ENCODE peak calls at places on chromosomes 6 and 20, in six cellular contexts. Q, H, M, O, V and E are unnamed samples. For H3K9me3, the result is how much of the 10 kb centered on the place peaks cover.

GRCh38 chr6:2531426-2532208 is 219.1 kb downstream of the MYLK4 start:
- DNase-seq in Q (no peak), H (no peak), M (no peak), O (no peak), V (no peak), E (no peak)

GRCh38 chr6:121848523-121849255 is 413.2 kb downstream of the GJA1 start:
- DNase-seq in Q (no peak), H (no peak), M (no peak), O (no peak), V (no peak), E (no peak)

GRCh38 chr6:170253226-170253909 is 37.5 kb downstream of the DLL1 start:
- DNase-seq in Q (peak), H (no peak), M (peak), O (peak), V (no peak), E (no peak)

GRCh38 chr6:16735014-16735413 is 26.2 kb downstream of the ATXN1 start:
- DNase-seq in Q (no peak), H (no peak), M (no peak), O (no peak), V (no peak), E (no peak)

GRCh38 chr6:141548969-141549368 is 583.8 kb upstream of the GJE1 start:
- DNase-seq in Q (no peak), H (no peak), M (no peak), O (no peak), V (no peak), E (no peak)

GRCh38 chr6:75305573-75305972 is 21.0 kb upstream of the TMEM30A start:
- DNase-seq in Q (no peak), H (no peak), M (no peak), O (no peak), V (no peak), E (no peak)

GRCh38 chr6:96878101-96878500 is 19.6 kb downstream of the NDUFAF4 start:
- DNase-seq in Q (no peak), H (no peak), M (no peak), O (no peak), V (no peak), E (no peak)

GRCh38 chr20:64256282-64256947 is 867 bp downstream of the PCMTD2 start:
- DNase-seq in Q (no peak), H (no peak), M (no peak), O (no peak), V (no peak), E (no peak)

GRCh38 chr20:4243071-4243470 is 227.7 kb upstream of the RNF24 start:
- DNase-seq in Q (no peak), H (no peak), M (no peak), O (no peak), V (no peak), E (no peak)

GRCh38 chr6:167570460-167571400 is 245.8 kb downstream of the TTLL2 start:
- DNase-seq in Q (no peak), H (peak), M (peak), O (no peak), V (no peak), E (no peak)
- H3K9me3 ChIP-seq in Q (under half), H (under half), M (under half), O (under half), V (under half), E (under half)

GRCh38 chr6:42113929-42114636 is 28.3 kb downstream of the C6orf132 start:
- DNase-seq in Q (no peak), H (peak), M (no peak), O (no peak), V (no peak), E (no peak)
- TF ChIP-seq POLR2A in Q (no peak), H (peak), M (no peak), O (no peak), V (no peak), E (no peak)

GRCh38 chr20:10699506-10699905 is 25.7 kb upstream of the JAG1 start:
- DNase-seq in Q (no peak), H (no peak), M (no peak), O (no peak), V (no peak), E (no peak)

GRCh38 chr20:10699941-10700340 is 26.1 kb upstream of the JAG1 start:
- DNase-seq in Q (no peak), H (no peak), M (no peak), O (no peak), V (no peak), E (no peak)

GRCh38 chr20:10701607-10702006 is 27.8 kb upstream of the JAG1 start:
- DNase-seq in Q (no peak), H (no peak), M (no peak), O (no peak), V (peak), E (no peak)

GRCh38 chr20:10696650-10697049 is 22.9 kb upstream of the JAG1 start:
- DNase-seq in Q (no peak), H (no peak), M (no peak), O (no peak), V (no peak), E (no peak)
- TF ChIP-seq CTCF in Q (no peak), H (peak), M (no peak), O (peak), V (peak), E (peak)

GRCh38 chr20:933024-933423 is 16.9 kb upstream of the ANGPT4 start:
- DNase-seq in Q (no peak), H (no peak), M (no peak), O (no peak), V (no peak), E (no peak)
- H3K9me3 ChIP-seq in Q (under half), H (under half), M (under half), O (under half), V (under half), E (under half)

GRCh38 chr6:43635387-43636311 is at the start of gene MAD2L1BP:
- DNase-seq in Q (peak), H (peak), M (peak), O (peak), V (peak), E (peak)
- TF ChIP-seq POLR2A in Q (peak), H (peak), M (peak), O (peak), V (peak), E (peak)

GRCh38 chr6:5214570-5215052 is 46.1 kb downstream of the LYRM4 start:
- DNase-seq in Q (no peak), H (no peak), M (no peak), O (peak), V (no peak), E (no peak)
- TF ChIP-seq CTCF in Q (no peak), H (peak), M (peak), O (peak), V (peak), E (peak)

GRCh38 chr6:159555082-159555481 is 138.0 kb downstream of the SOD2 start:
- DNase-seq in Q (no peak), H (no peak), M (no peak), O (no peak), V (no peak), E (no peak)
- H3K9me3 ChIP-seq in Q (under half), H (under half), M (under half), O (under half), V (under half), E (under half)